ENCODE peak calls at places on chromosome 10, in five cellular contexts. R is esophagus squamous epithelium, I is IMR-90, B is GM12878, Y is SK-N-SH. S is an unnamed sample.

GRCh38 chr10:28991326-28991725 is 297.5 kb upstream of the LYZL1 start:
- DNase-seq in I (peak; percentile 78), Y (no peak), R (no peak), B (no peak), S (peak; percentile 54)

GRCh38 chr10:42885491-42886270 is 103.1 kb downstream of the BMS1 start:
- DNase-seq in Y (no peak), I (no peak), R (no peak), B (no peak), S (no peak)

GRCh38 chr10:117542706-117543244 is at the start of gene EMX2:
- DNase-seq in Y (no peak), I (no peak), R (no peak), B (no peak), S (no peak)

GRCh38 chr10:112724404-112724991 is 225.5 kb upstream of the TCF7L2 start:
- DNase-seq in I (no peak), R (no peak), B (no peak), Y (no peak), S (no peak)

GRCh38 chr10:96021332-96021731 is 22.1 kb upstream of the CCNJ start:
- DNase-seq in I (no peak), B (no peak), R (no peak), Y (no peak), S (no peak)

GRCh38 chr10:74103560-74104248 is 46.9 kb downstream of the AP3M1 start:
- DNase-seq in I (peak; percentile 42), B (no peak), Y (peak; percentile 36), R (no peak), S (no peak)

GRCh38 chr10:10320981-10321380 is 696.7 kb upstream of the CELF2 start:
- DNase-seq in R (no peak), I (peak; percentile 71), B (no peak), Y (no peak), S (no peak)

GRCh38 chr10:35642023-35642792 is at the start of gene FZD8:
- DNase-seq in Y (peak; percentile 92), B (no peak), I (peak; percentile 90), R (peak; percentile 47), S (peak; percentile 63)

GRCh38 chr10:944034-944831 is 12.7 kb upstream of the LARP4B start:
- DNase-seq in R (no peak), B (no peak), I (peak; percentile 25), Y (no peak), S (peak; percentile 32)

GRCh38 chr10:48266528-48266927 is 8.0 kb downstream of the FRMPD2 start:
- DNase-seq in B (no peak), I (no peak), Y (no peak), R (no peak), S (no peak)

GRCh38 chr10:47247190-47248059 is 52.6 kb upstream of the GDF10 start:
- DNase-seq in B (no peak), R (no peak), Y (no peak), I (no peak), S (no peak)

GRCh38 chr10:82377608-82378007 is 502.6 kb downstream of the NRG3 start:
- DNase-seq in I (no peak), R (no peak), B (no peak), Y (no peak), S (no peak)

GRCh38 chr10:101394522-101395133 is 40.7 kb downstream of the BTRC start:
- DNase-seq in I (no peak), B (no peak), R (no peak), Y (no peak), S (no peak)

GRCh38 chr10:63267414-63268138 is 134.4 kb downstream of the NRBF2 start:
- DNase-seq in Y (no peak), R (no peak), I (peak; percentile 94), B (no peak), S (peak; percentile 20)

GRCh38 chr10:14527134-14527780 is 196.5 kb upstream of the FRMD4A start:
- DNase-seq in R (no peak), I (no peak), B (no peak), Y (no peak), S (no peak)

GRCh38 chr10:122207135-122207534 is 64.0 kb upstream of the BTBD16 start:
- DNase-seq in Y (no peak), B (no peak), I (no peak), R (no peak), S (no peak)

GRCh38 chr10:122207596-122207995 is 63.5 kb upstream of the BTBD16 start:
- DNase-seq in B (no peak), Y (no peak), I (peak; percentile 51), R (no peak), S (no peak)

GRCh38 chr10:122208616-122209430 is 62.3 kb upstream of the BTBD16 start:
- DNase-seq in R (no peak), B (no peak), I (no peak), Y (no peak), S (no peak)

GRCh38 chr10:122204691-122205489 is 66.2 kb upstream of the BTBD16 start:
- DNase-seq in I (no peak), R (no peak), Y (no peak), B (no peak), S (no peak)

GRCh38 chr10:122206471-122207065 is 64.5 kb upstream of the BTBD16 start:
- DNase-seq in R (no peak), I (peak; percentile 26), B (no peak), Y (no peak), S (no peak)
- TF ChIP-seq CTCF in R (no peak), I (peak; percentile 12), B (no peak), Y (no peak), S (peak; percentile 8)

GRCh38 chr10:27503498-27504006 is 552 bp upstream of the RAB18 start:
- DNase-seq in B (no peak), R (no peak), Y (no peak), I (no peak), S (no peak)
- H3K4me3 ChIP-seq in B (peak overlapping the region; percentile 49), R (peak overlapping the region; percentile 75), Y (peak overlapping the region; percentile 95), I (peak overlapping the region; percentile 81), S (peak overlapping the region; percentile 85)

GRCh38 chr10:61669161-61669755 is 6.5 kb downstream of the CABCOCO1 start:
- DNase-seq in B (no peak), Y (peak; percentile 38), R (no peak), I (peak; percentile 11), S (no peak)
- TF ChIP-seq CTCF in B (no peak), Y (peak; percentile 38), R (no peak), I (no peak), S (no peak)

GRCh38 chr10:21171197-21171935 is 274.3 kb upstream of the NEBL start:
- DNase-seq in I (no peak), B (no peak), R (no peak), Y (peak; percentile 66), S (no peak)

GRCh38 chr10:21170216-21170615 is 273.1 kb upstream of the NEBL start:
- DNase-seq in I (no peak), R (no peak), Y (no peak), B (no peak), S (no peak)

GRCh38 chr10:21173433-21173963 is 276.4 kb upstream of the NEBL start:
- DNase-seq in B (no peak), R (no peak), I (no peak), Y (peak; percentile 85), S (no peak)

GRCh38 chr10:21172774-21173432 is 275.8 kb upstream of the NEBL start:
- DNase-seq in R (no peak), I (no peak), Y (peak; percentile 70), B (no peak), S (no peak)

GRCh38 chr10:21171936-21172773 is 275.0 kb upstream of the NEBL start:
- DNase-seq in Y (no peak), B (no peak), I (no peak), R (no peak), S (no peak)
- H3K4me3 ChIP-seq in Y (peak overlapping the region; percentile 63), B (no peak overlapping the region), I (no peak overlapping the region), R (peak overlapping the region; percentile 77), S (no peak overlapping the region)

DNA sequence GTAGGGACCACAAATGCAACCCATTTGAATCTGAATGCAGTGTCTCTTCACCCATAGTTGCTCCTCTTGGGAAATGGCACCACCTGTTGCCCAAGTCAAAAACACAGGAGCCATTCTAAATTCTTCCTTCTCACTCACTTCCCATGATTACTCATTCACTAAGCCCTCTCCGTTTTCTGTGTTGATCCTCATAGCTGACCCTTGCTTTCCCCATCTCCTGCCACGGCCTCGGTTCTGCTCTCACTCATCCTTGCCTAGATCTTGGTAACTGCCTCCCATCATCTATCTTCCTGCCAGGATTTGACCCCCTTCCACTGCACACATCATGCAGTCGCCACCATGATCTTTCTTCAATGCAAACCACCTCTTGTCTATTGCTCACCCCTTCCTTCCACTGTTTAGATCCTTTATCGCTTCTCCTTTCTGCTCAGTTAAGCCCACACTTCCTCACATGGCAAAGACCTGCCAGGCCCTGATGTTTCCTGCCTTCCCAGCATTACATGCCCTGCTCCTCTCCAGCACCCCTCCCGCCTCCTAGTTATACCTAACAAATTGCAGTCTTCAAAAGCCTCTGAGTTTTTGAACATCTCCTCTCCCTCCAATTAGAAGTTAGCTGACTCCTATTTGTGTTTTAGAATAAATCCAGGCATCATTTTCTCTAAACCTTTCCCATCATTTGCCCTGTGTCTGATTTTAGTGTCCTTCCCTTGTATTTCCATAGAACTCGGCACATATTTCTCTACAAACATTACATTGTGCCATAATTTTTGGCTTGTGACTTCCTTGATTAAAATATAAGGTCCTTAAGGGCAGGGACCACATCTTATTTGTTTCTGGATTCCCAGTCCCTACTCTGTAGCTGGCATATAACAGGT is 19.2 kb upstream of the CPN1 start:
- DNase-seq in R (no peak), I (peak; percentile 42), Y (no peak), B (no peak), S (no peak)
- TF ChIP-seq CTCF in R (no peak), I (peak; percentile 33), Y (peak; percentile 40), B (peak; percentile 41), S (peak; percentile 43)

DNA sequence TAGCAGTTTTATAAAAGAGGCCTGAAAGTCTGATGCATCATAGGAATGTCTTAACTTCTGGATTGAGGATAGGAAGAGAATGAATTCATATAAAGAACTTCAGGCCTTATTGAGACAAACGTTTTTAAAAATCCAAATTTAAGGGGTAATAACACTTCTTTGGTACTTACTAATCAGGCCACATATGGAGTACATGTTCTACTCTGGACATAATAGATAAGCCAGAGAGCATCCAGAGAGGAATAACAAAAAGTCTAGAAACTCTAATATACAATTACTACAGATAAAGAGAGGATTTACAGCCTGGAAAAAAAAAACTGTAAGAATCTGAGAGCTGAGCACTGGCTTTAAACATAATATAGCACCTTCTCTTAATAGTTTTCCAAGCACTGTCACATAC is 2.9 kb downstream of the MTPAP start:
- DNase-seq in B (no peak), Y (no peak), I (no peak), R (no peak), S (no peak)
- H3K4me3 ChIP-seq in B (peak overlapping the region; percentile 89), Y (no peak overlapping the region), I (no peak overlapping the region), R (no peak overlapping the region), S (no peak overlapping the region)

S was measured in AG09309.